ENCODE peak calls at places on chromosomes 1 and 21, in five cellular contexts. J, T, Z, I and S are unnamed samples.

GRCh38 chr1:182588460-182589396 is at the start of gene RNASEL:
- DNase-seq in J (peak), T (peak), Z (peak), I (peak), S (peak)

GRCh38 chr21:32484706-32485380 is 72.3 kb downstream of the EVA1C start:
- DNase-seq in J (no peak), T (no peak), Z (no peak), I (peak), S (no peak)

GRCh38 chr1:182330303-182330702 is 61.3 kb downstream of the GLUL start:
- DNase-seq in J (no peak), T (no peak), Z (peak), I (peak), S (no peak)

GRCh38 chr21:43196789-43197188 is 28.0 kb downstream of the CRYAA start:
- DNase-seq in J (no peak), T (no peak), Z (no peak), I (peak), S (no peak)

GRCh38 chr21:41511858-41512257 is 3.9 kb upstream of the TMPRSS2 start:
- DNase-seq in J (no peak), T (peak), Z (no peak), I (no peak), S (no peak)

GRCh38 chr1:201641524-201642253 is 102.8 kb downstream of the NAV1 start:
- DNase-seq in J (no peak), T (no peak), Z (no peak), I (peak), S (no peak)

GRCh38 chr1:207848234-207848633 is 62.7 kb downstream of the CD34 start:
- DNase-seq in J (peak), T (no peak), Z (peak), I (peak), S (peak)

GRCh38 chr21:43340491-43341348 is 86.2 kb downstream of the SIK1 start:
- DNase-seq in J (peak), T (no peak), Z (no peak), I (no peak), S (peak)

GRCh38 chr1:203152158-203153034 is 23.2 kb downstream of the MYBPH start:
- DNase-seq in J (peak), T (peak), Z (no peak), I (no peak), S (peak)

GRCh38 chr1:167518331-167518700 is at the start of gene CD247:
- DNase-seq in J (no peak), T (no peak), Z (no peak), I (no peak), S (no peak)

GRCh38 chr1:232428781-232429530 is 201.0 kb downstream of the SIPA1L2 start:
- DNase-seq in J (peak), T (peak), Z (no peak), I (no peak), S (no peak)

GRCh38 chr21:45401054-45401518 is 3.9 kb upstream of the COL18A1 start:
- DNase-seq in J (peak), T (no peak), Z (no peak), I (no peak), S (no peak)

GRCh38 chr1:9724706-9725476 is 73.4 kb downstream of the PIK3CD start:
- DNase-seq in J (peak), T (peak), Z (no peak), I (peak), S (peak)

GRCh38 chr1:64295566-64295965 is 92.1 kb downstream of the UBE2U start:
- DNase-seq in J (peak), T (no peak), Z (no peak), I (no peak), S (no peak)

GRCh38 chr1:14538335-14538734 is 60.1 kb upstream of the KAZN start:
- DNase-seq in J (no peak), T (no peak), Z (no peak), I (no peak), S (no peak)

GRCh38 chr1:24998554-24999245 is 68.6 kb upstream of the RUNX3 start:
- DNase-seq in J (no peak), T (no peak), Z (no peak), I (no peak), S (no peak)

GRCh38 chr1:205541161-205541886 is 36.9 kb downstream of the CDK18 start:
- DNase-seq in J (no peak), T (no peak), Z (peak), I (no peak), S (no peak)

GRCh38 chr1:243851765-243852164 is 1.7 kb upstream of the AKT3 start:
- DNase-seq in J (no peak), T (no peak), Z (no peak), I (no peak), S (no peak)

GRCh38 chr1:15409400-15410222 is at the start of gene EFHD2:
- DNase-seq in J (peak), T (peak), Z (peak), I (peak), S (peak)

GRCh38 chr1:94255476-94255875 is 18.1 kb upstream of the ARHGAP29 start:
- DNase-seq in J (peak), T (no peak), Z (no peak), I (no peak), S (no peak)

GRCh38 chr21:44294391-44295162 is 5.3 kb upstream of the PFKL start:
- DNase-seq in J (peak), T (peak), Z (peak), I (peak), S (no peak)

GRCh38 chr1:230109871-230110667 is 43.0 kb downstream of the GALNT2 start:
- DNase-seq in J (no peak), T (no peak), Z (no peak), I (no peak), S (no peak)

GRCh38 chr1:2106681-2107405 is 56.6 kb downstream of the PRKCZ start:
- DNase-seq in J (no peak), T (no peak), Z (no peak), I (peak), S (no peak)

GRCh38 chr21:36079010-36079649 is 9.3 kb downstream of the CBR1 start:
- DNase-seq in J (no peak), T (no peak), Z (no peak), I (peak), S (no peak)

GRCh38 chr1:24929091-24929875 is 793 bp downstream of the RUNX3 start:
- DNase-seq in J (peak), T (peak), Z (no peak), I (peak), S (no peak)

GRCh38 chr21:45747233-45747766 is 103.8 kb downstream of the PCBP3 start:
- DNase-seq in J (no peak), T (no peak), Z (peak), I (no peak), S (no peak)

GRCh38 chr1:2322065-2322571 is 69.2 kb downstream of the MORN1 start:
- DNase-seq in J (peak), T (peak), Z (peak), I (peak), S (no peak)

GRCh38 chr1:229298887-229299503 is 28.1 kb downstream of the RAB4A start:
- DNase-seq in J (no peak), T (no peak), Z (no peak), I (no peak), S (no peak)

GRCh38 chr1:6962390-6962955 is 177.2 kb downstream of the CAMTA1 start:
- DNase-seq in J (peak), T (peak), Z (peak), I (peak), S (no peak)

GRCh38 chr21:26041441-26042180 is 129.0 kb downstream of the APP start:
- DNase-seq in J (peak), T (no peak), Z (no peak), I (no peak), S (peak)

GRCh38 chr1:6599141-6599975 is 3.3 kb downstream of the KLHL21 start:
- DNase-seq in J (peak), T (no peak), Z (no peak), I (no peak), S (peak)

GRCh38 chr1:227950735-227951224 is 3.0 kb upstream of the WNT9A start:
- DNase-seq in J (no peak), T (no peak), Z (peak), I (no peak), S (no peak)

GRCh38 chr1:183454377-183454776 is 17.9 kb upstream of the SMG7 start:
- DNase-seq in J (peak), T (no peak), Z (no peak), I (no peak), S (peak)

GRCh38 chr1:1041092-1041503 is 21.2 kb downstream of the AGRN start:
- DNase-seq in J (no peak), T (no peak), Z (no peak), I (no peak), S (no peak)

GRCh38 chr1:27004471-27005165 is 8.0 kb downstream of the TENT5B start:
- DNase-seq in J (no peak), T (peak), Z (no peak), I (no peak), S (no peak)

GRCh38 chr21:36038701-36039497 is 21.4 kb downstream of the SETD4 start:
- DNase-seq in J (no peak), T (no peak), Z (no peak), I (no peak), S (no peak)

GRCh38 chr1:3217096-3217724 is 148.2 kb downstream of the PRDM16 start:
- DNase-seq in J (no peak), T (no peak), Z (no peak), I (no peak), S (no peak)

GRCh38 chr1:94000531-94001282 is 91.5 kb upstream of the GCLM start:
- DNase-seq in J (no peak), T (no peak), Z (peak), I (no peak), S (no peak)